ENCODE peak calls at places on chromosome 11, in four cellular contexts. L is lower leg skin, G is RWPE2, K is NB4. T is an unnamed sample.

GRCh38 chr11:8206251-8207079 is 37.6 kb upstream of the RIC3 start:
- DNase-seq in L (peak), G (no peak), K (peak), T (no peak)

GRCh38 chr11:75374646-75375045 is 23.2 kb upstream of the ARRB1 start:
- DNase-seq in L (no peak), G (no peak), K (no peak), T (no peak)

GRCh38 chr11:8055836-8056526 is 25.0 kb upstream of the TUB start:
- DNase-seq in L (peak), G (no peak), K (no peak), T (no peak)

GRCh38 chr11:67301951-67302516 is 1.3 kb upstream of the SSH3 start:
- DNase-seq in L (peak), G (peak), K (peak), T (peak)

GRCh38 chr11:86570457-86570856 is 102.0 kb downstream of the ME3 start:
- DNase-seq in L (no peak), G (no peak), K (no peak), T (no peak)

GRCh38 chr11:1226981-1227550 is 4.2 kb downstream of the MUC5B start:
- DNase-seq in L (peak), G (peak), K (no peak), T (peak)

GRCh38 chr11:18108254-18108653 is 2.4 kb upstream of the SAAL1 start:
- DNase-seq in L (no peak), G (no peak), K (no peak), T (no peak)

GRCh38 chr11:69430566-69430965 is 50.9 kb upstream of the LINC01488 start:
- DNase-seq in L (no peak), G (no peak), K (no peak), T (no peak)

GRCh38 chr11:29318134-29318845 is 698.5 kb downstream of the KCNA4 start:
- DNase-seq in L (no peak), G (no peak), K (no peak), T (peak)

GRCh38 chr11:36385121-36385530 is 89.0 kb downstream of the PRR5L start:
- DNase-seq in L (no peak), G (no peak), K (no peak), T (peak)

GRCh38 chr11:1232328-1233321 is 9.8 kb downstream of the MUC5B start:
- DNase-seq in L (peak), G (peak), K (no peak), T (no peak)

GRCh38 chr11:74462009-74462408 is 5.3 kb downstream of the KCNE3 start:
- DNase-seq in L (peak), G (no peak), K (peak), T (peak)

GRCh38 chr11:27237641-27238040 is 125.4 kb downstream of the CCDC34 start:
- DNase-seq in L (no peak), G (no peak), K (no peak), T (no peak)

GRCh38 chr11:134674974-134675373 is 262.9 kb upstream of the B3GAT1 start:
- DNase-seq in L (no peak), G (no peak), K (no peak), T (no peak)

GRCh38 chr11:201936-202335 is 5.3 kb downstream of the BET1L start:
- DNase-seq in L (peak), G (no peak), K (peak), T (no peak)

GRCh38 chr11:128054323-128054910 is 532.9 kb downstream of the ETS1 start:
- DNase-seq in L (no peak), G (no peak), K (no peak), T (no peak)

GRCh38 chr11:97977726-97978125 is 1043.0 kb upstream of the CNTN5 start:
- DNase-seq in L (no peak), G (no peak), K (no peak), T (no peak)

GRCh38 chr11:64000740-64001514 is 14.7 kb downstream of the OTUB1 start:
- DNase-seq in L (no peak), G (no peak), K (no peak), T (no peak)

GRCh38 chr11:27898166-27898565 is 197.9 kb upstream of the BDNF start:
- DNase-seq in L (no peak), G (no peak), K (no peak), T (no peak)

GRCh38 chr11:92917927-92918326 is 51.5 kb upstream of the MTNR1B start:
- DNase-seq in L (no peak), G (no peak), K (no peak), T (no peak)

GRCh38 chr11:122139595-122139866 is 23.5 kb upstream of the BLID start:
- DNase-seq in L (no peak), G (no peak), K (no peak), T (no peak)

GRCh38 chr11:92880391-92880790 is 89.1 kb upstream of the MTNR1B start:
- DNase-seq in L (no peak), G (no peak), K (no peak), T (peak)

GRCh38 chr11:131109256-131109655 is 193.0 kb upstream of the SNX19 start:
- DNase-seq in L (no peak), G (no peak), K (no peak), T (no peak)

GRCh38 chr11:6647282-6647679 is 8.3 kb downstream of the DCHS1 start:
- DNase-seq in L (no peak), G (no peak), K (no peak), T (peak)

GRCh38 chr11:74057251-74058151 is 48.6 kb upstream of the UCP3 start:
- DNase-seq in L (no peak), G (no peak), K (no peak), T (peak)

GRCh38 chr11:105823495-105824033 is 198.5 kb downstream of the MSANTD4 start:
- DNase-seq in L (no peak), G (no peak), K (no peak), T (no peak)

GRCh38 chr11:64742940-64743590 is 877 bp downstream of the RASGRP2 start:
- DNase-seq in L (peak), G (no peak), K (peak), T (peak)

GRCh38 chr11:12377106-12377823 is at the start of gene PARVA:
- DNase-seq in L (peak), G (no peak), K (no peak), T (peak)

GRCh38 chr11:44701276-44701675 is 25.5 kb upstream of the TSPAN18 start:
- DNase-seq in L (no peak), G (no peak), K (no peak), T (no peak)

GRCh38 chr11:3685923-3686322 is 14.7 kb upstream of the CHRNA10 start:
- DNase-seq in L (no peak), G (no peak), K (no peak), T (no peak)

GRCh38 chr11:10375280-10376048 is 70.6 kb downstream of the ADM start:
- DNase-seq in L (no peak), G (no peak), K (no peak), T (peak)

GRCh38 chr11:74055938-74056337 is 47.1 kb upstream of the UCP3 start:
- DNase-seq in L (no peak), G (no peak), K (no peak), T (peak)

GRCh38 chr11:79437274-79437980 is 3.4 kb downstream of the TENM4 start:
- DNase-seq in L (peak), G (peak), K (no peak), T (peak)

GRCh38 chr11:70489276-70489675 is 90.9 kb downstream of the CTTN start:
- DNase-seq in L (no peak), G (peak), K (no peak), T (no peak)

GRCh38 chr11:19889531-19889930 is 176.9 kb downstream of the NAV2 start:
- DNase-seq in L (no peak), G (no peak), K (no peak), T (peak)

GRCh38 chr11:27754035-27755017 is 54.1 kb upstream of the BDNF start:
- DNase-seq in L (no peak), G (no peak), K (peak), T (peak)

GRCh38 chr11:26946209-26946828 is 47.6 kb upstream of the FIBIN start:
- DNase-seq in L (no peak), G (no peak), K (no peak), T (peak)

GRCh38 chr11:60563553-60564235 is 48.5 kb downstream of the MS4A13 start:
- DNase-seq in L (no peak), G (no peak), K (peak), T (peak)

DNA sequence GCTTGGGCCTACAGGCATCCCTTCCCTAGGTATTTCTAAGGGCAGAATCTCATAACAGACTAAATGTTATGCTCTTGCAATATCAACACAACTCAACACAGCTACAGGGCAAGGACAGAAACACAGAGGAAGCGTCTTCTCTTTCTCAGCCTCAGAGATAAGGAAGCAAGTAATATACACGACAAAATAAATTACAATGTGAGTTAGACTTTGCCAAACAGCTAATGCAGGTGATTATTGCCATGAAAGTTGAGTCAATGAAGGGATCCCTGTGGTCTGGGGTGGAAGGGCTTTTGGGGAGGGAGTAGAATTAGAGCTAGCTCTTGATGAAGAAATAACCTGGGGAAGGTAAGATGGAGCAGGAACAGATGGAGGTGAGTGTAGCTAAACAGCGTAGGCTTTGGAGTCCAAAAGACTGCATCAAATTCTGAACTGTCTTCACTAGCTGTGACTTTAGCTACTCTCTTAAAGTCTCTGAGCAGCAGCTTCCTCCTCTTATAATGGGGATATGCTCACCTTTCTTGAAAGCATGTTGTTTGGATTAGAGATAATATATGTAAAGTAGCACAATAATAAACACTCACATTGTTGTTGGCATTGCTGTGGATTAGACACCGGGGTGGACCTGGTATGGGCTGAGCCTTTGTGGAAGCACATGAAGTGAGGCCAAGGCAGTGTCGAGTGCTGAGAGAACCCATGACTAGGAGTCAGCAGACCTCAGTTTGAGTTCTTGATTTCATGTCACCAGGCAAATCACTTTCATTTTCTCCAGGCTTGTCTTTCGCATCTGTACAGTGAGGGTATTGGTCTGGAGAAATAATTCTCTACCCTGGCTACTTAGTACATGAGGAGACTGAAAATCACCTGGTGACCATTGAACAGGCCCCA is 41.0 kb upstream of the AQP11 start:
- DNase-seq in L (peak), G (no peak), K (no peak), T (peak)
- TF ChIP-seq CTCF in L (no peak), G (peak), K (no peak), T (no peak)

DNA sequence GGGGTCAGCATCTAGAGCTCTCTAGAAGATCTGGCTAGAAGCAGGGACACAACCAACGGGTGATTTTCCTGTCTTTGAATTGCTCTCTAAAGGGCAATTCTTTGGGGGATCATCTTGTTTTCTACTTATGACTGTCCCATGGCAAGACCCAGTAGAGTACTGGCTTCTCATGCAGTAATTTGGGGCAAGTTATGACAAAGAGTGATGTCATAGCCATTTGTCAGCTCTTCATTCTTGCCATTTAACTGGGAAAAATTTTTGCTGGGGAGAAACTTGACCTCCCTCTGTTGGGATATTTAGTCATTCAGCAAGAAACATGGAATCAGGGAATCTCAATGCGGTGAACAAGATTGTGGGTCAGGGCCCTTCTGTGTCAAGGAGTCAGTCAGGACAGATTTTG is 80.4 kb downstream of the SLC1A2 start:
- DNase-seq in L (no peak), G (no peak), K (no peak), T (no peak)
- H3K4me3 ChIP-seq in L (no peak), G (no peak), K (no peak), T (no peak)

DNA sequence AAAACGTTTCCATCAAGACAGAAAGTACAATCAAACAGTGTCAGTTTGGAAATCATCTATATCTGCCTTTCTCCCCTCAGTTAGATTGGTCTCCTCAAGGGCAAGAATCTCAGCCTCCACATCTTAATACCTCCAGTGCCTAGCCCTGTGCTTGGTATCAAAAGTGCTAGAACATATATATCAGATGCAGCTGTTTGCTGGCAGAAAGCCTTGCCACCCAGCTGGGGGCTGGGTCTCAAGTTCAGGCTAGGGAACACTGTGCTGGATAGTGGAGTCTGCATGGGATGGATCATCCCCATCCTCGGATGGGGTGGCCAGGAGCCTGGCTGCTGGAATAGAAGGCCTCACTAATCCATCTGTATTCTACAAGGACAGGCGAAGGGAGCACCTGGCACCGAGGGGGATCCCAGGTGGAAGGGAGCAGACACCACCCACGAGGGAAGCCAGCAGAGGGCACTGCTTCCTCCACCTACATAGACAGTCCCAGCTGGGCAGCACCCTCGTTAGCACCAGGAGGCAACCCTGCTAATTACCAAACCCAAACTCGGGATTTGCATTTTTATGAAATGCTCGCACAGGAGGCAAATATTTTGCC is 602.2 kb downstream of the BUD13 start:
- DNase-seq in L (peak), G (no peak), K (peak), T (no peak)
- TF ChIP-seq CTCF in L (no peak), G (no peak), K (peak), T (no peak)

DNA sequence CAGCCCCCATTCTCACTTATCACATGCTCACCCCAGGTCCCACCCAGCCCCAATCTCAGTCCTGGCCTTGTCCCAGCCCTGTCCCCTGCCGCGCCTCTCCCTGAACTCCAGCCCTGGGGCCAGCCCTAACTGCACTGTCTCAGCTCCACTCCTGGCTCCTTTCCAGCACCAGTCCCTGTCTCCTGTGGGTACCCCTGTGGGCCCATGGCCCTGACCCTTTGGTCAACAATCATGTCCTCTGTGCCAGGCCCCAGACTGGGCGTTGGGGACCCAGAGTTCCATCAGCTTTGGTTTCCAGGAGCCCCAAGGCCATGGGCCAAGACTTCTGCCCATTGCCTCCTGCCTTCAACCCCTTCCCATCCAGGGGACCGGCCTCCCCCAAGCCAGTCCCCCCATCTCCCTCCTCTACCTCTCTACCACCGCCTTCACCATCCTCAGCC is 756 bp downstream of the SPI1 start:
- DNase-seq in L (no peak), G (peak), K (peak), T (no peak)
- H3K4me3 ChIP-seq in L (peak), G (no peak), K (peak), T (no peak)

GRCh38 chr11:110824912-110825311 is 112.7 kb upstream of the ARHGAP20 start:
- DNase-seq in L (no peak), G (no peak), K (no peak), T (no peak)
- TF ChIP-seq CTCF in L (no peak), G (no peak), K (no peak), T (no peak)